ENCODE peak calls at places on chromosomes 2 and 18, in nine cellular contexts. W is HEK293T, Z is astrocyte of the hippocampus, R is dermis microvascular lymphatic vessel endothelial cell, A is T1000, D is NCI-H1694, Y is Panc1, T is SJSA1, G is globus pallidus. J is an unnamed sample.

GRCh38 chr18:50393802-50394201 is 19.0 kb downstream of the SKA1 start:
- DNase-seq in R (no peak), G (no peak), D (no peak), W (no peak), A (no peak), Y (no peak), Z (no peak), T (no peak), J (no peak)

GRCh38 chr2:118980022-118980421 is 38.0 kb downstream of the MARCO start:
- DNase-seq in D (no peak), G (no peak), Z (no peak), W (no peak), T (no peak), Y (no peak), A (no peak), R (no peak), J (no peak)

GRCh38 chr2:227370791-227371312 is 8.3 kb downstream of the TM4SF20 start:
- DNase-seq in T (peak), W (no peak), Z (peak), Y (no peak), G (no peak), D (no peak), R (peak), A (no peak), J (no peak)

GRCh38 chr18:61466736-61467135 is 133.5 kb downstream of the CDH20 start:
- DNase-seq in W (no peak), D (no peak), T (no peak), Z (no peak), A (no peak), G (peak), R (no peak), Y (no peak), J (no peak)

GRCh38 chr18:76674596-76674995 is 147.8 kb upstream of the ZNF236 start:
- DNase-seq in W (no peak), G (no peak), Y (no peak), T (no peak), Z (no peak), R (no peak), A (no peak), D (no peak), J (no peak)

GRCh38 chr18:56468379-56468778 is 170.0 kb downstream of the TXNL1 start:
- DNase-seq in Z (no peak), W (no peak), D (no peak), A (no peak), T (no peak), R (no peak), G (peak), Y (no peak), J (no peak)

GRCh38 chr2:162890690-162891311 is 52.2 kb upstream of the KCNH7 start:
- DNase-seq in R (peak), G (peak), W (peak), Y (peak), A (peak), D (peak), T (peak), Z (peak), J (no peak)

GRCh38 chr2:221753401-221753800 is 181.3 kb upstream of the EPHA4 start:
- DNase-seq in T (no peak), R (no peak), W (no peak), D (no peak), G (no peak), Y (no peak), Z (peak), A (no peak), J (no peak)

GRCh38 chr2:46009772-46010171 is 287.4 kb upstream of the EPAS1 start:
- DNase-seq in G (no peak), R (no peak), Y (no peak), W (no peak), A (no peak), T (peak), Z (no peak), D (no peak), J (no peak)

GRCh38 chr18:3088444-3088843 is 75.5 kb upstream of the LPIN2 start:
- DNase-seq in W (no peak), A (no peak), G (no peak), R (peak), Z (no peak), D (no peak), T (no peak), Y (no peak), J (no peak)

GRCh38 chr2:34652636-34653035 is 1053.5 kb upstream of the FAM98A start:
- DNase-seq in G (no peak), W (no peak), A (no peak), Z (peak), Y (no peak), T (no peak), R (peak), D (no peak), J (no peak)

J was measured in effector memory CD4-positive, alpha-beta T cell.